ENCODE peak calls at places on chromosomes 16 and 17, in four cellular contexts. W, O, G and Y are unnamed samples.

GRCh38 chr17:72900542-72900941 is 191.9 kb downstream of the SLC39A11 start:
- DNase-seq in W (no peak), O (no peak), G (no peak), Y (peak)

GRCh38 chr17:50881182-50881581 is 15.0 kb upstream of the TOB1 start:
- DNase-seq in W (no peak), O (no peak), G (no peak), Y (no peak)

GRCh38 chr17:7217113-7217987 is 2.3 kb downstream of the DLG4 start:
- DNase-seq in W (no peak), O (no peak), G (peak), Y (peak)

GRCh38 chr16:59259074-59259963 is 525.2 kb upstream of the GOT2 start:
- DNase-seq in W (no peak), O (no peak), G (no peak), Y (no peak)

GRCh38 chr16:66003196-66003595 is 363.3 kb upstream of the CDH5 start:
- DNase-seq in W (no peak), O (no peak), G (no peak), Y (no peak)

GRCh38 chr16:78211200-78211599 is 111.7 kb downstream of the WWOX start:
- DNase-seq in W (no peak), O (no peak), G (peak), Y (no peak)

GRCh38 chr16:4922721-4923342 is 14.1 kb downstream of the PPL start:
- DNase-seq in W (no peak), O (no peak), G (no peak), Y (no peak)

GRCh38 chr17:9371019-9371418 is 204.6 kb downstream of the STX8 start:
- DNase-seq in W (peak), O (peak), G (no peak), Y (no peak)

GRCh38 chr16:805474-805873 is 4.9 kb upstream of the GNG13 start:
- DNase-seq in W (no peak), O (no peak), G (no peak), Y (no peak)

GRCh38 chr16:10629592-10629963 is 49.2 kb upstream of the EMP2 start:
- DNase-seq in W (no peak), O (no peak), G (peak), Y (no peak)

GRCh38 chr16:54931757-54932660 is 1.3 kb downstream of the IRX5 start:
- DNase-seq in W (no peak), O (no peak), G (peak), Y (peak)

GRCh38 chr16:71242601-71243000 is 12.1 kb upstream of the HYDIN start:
- DNase-seq in W (no peak), O (no peak), G (no peak), Y (no peak)

GRCh38 chr16:50372611-50373344 is 4.0 kb upstream of the BRD7 start:
- DNase-seq in W (peak), O (no peak), G (no peak), Y (peak)

GRCh38 chr16:55384848-55385247 is 60.8 kb downstream of the IRX6 start:
- DNase-seq in W (no peak), O (no peak), G (no peak), Y (no peak)

GRCh38 chr16:31529398-31530312 is 2.0 kb downstream of the AHSP start:
- DNase-seq in W (no peak), O (no peak), G (peak), Y (no peak)

DNA sequence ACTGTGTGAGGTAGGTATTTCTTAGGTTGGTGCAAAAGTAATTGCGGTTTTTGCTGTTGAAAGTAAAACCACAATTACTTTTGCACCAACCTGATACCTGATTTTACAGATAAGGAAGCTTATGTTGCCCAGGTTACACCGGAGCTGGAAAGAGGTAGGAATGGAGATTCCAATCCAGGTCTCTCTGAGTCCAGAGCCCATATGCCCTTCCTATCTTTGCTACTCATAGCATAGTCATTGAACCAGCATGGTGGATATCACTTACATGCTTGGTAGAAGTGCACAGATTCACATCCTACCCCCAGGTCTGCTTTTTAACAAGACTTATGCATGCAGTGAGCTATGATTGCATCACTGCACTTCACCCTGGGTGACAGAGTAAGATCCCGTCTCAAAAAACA is 61.8 kb downstream of the ARSG start:
- DNase-seq in W (no peak), O (no peak), G (no peak), Y (no peak)
- TF ChIP-seq TCF12 in W (no peak), O (no peak), G (no peak), Y (no peak)

GRCh38 chr17:38604479-38605229 is 1.1 kb downstream of the SRCIN1 start:
- DNase-seq in W (peak), O (no peak), G (peak), Y (peak)
- TF ChIP-seq TCF12 in W (no peak), O (no peak), G (no peak), Y (no peak)

GRCh38 chr17:43443381-43443780 is 40.4 kb upstream of the DHX8 start:
- DNase-seq in W (no peak), O (no peak), G (no peak), Y (no peak)

GRCh38 chr17:43438626-43439529 is 40.1 kb downstream of the ARL4D start:
- DNase-seq in W (no peak), O (no peak), G (no peak), Y (no peak)

GRCh38 chr17:43445009-43445589 is 38.7 kb upstream of the DHX8 start:
- DNase-seq in W (no peak), O (no peak), G (no peak), Y (no peak)

GRCh38 chr17:43444223-43445008 is 39.4 kb upstream of the DHX8 start:
- DNase-seq in W (no peak), O (no peak), G (no peak), Y (no peak)

GRCh38 chr17:43442711-43443110 is 41.1 kb upstream of the DHX8 start:
- DNase-seq in W (no peak), O (no peak), G (no peak), Y (no peak)
- TF ChIP-seq TCF12 in W (no peak), O (no peak), G (no peak), Y (peak)

GRCh38 chr17:38504216-38504615 is 76.0 kb downstream of the ARHGAP23 start:
- DNase-seq in W (no peak), O (no peak), G (no peak), Y (no peak)
- TF ChIP-seq TCF12 in W (no peak), O (no peak), G (no peak), Y (no peak)

GRCh38 chr17:45868276-45868675 is 23.6 kb downstream of the SPPL2C start:
- DNase-seq in W (no peak), O (no peak), G (no peak), Y (no peak)

GRCh38 chr17:45871718-45872117 is 22.6 kb upstream of the MAPT start:
- DNase-seq in W (no peak), O (no peak), G (no peak), Y (no peak)

GRCh38 chr17:45867702-45868101 is 23.0 kb downstream of the SPPL2C start:
- DNase-seq in W (peak), O (no peak), G (no peak), Y (no peak)

GRCh38 chr17:45870342-45870974 is 23.9 kb upstream of the MAPT start:
- DNase-seq in W (no peak), O (no peak), G (no peak), Y (no peak)

GRCh38 chr17:45869676-45870341 is 24.5 kb upstream of the MAPT start:
- DNase-seq in W (no peak), O (no peak), G (no peak), Y (no peak)
- TF ChIP-seq TCF12 in W (no peak), O (no peak), G (no peak), Y (no peak)